ENCODE peak calls at places on chromosomes 11 and 22, in four cellular contexts. One of them, this sample, is unnamed.

GRCh38 chr11:65243773-65244172 is 18.0 kb upstream of the POLA2 start:
- DNase-seq in MCF 10A: no peak
- DNase-seq in stimulated activated effector memory CD8-positive, alpha-beta T cell treated with anti-CD3 and anti-CD28 coated beads, Interleukin-12 subunit alpha, Interleukin-12 subunit beta, amount 100 ng/mL, for 72 hours: no peak
- DNase-seq in GM12891: no peak
- DNase-seq in this sample: no peak

GRCh38 chr11:112318193-112318592 is 57.5 kb upstream of the PLET1 start:
- DNase-seq in GM12891: no peak
- DNase-seq in stimulated activated effector memory CD8-positive, alpha-beta T cell treated with anti-CD3 and anti-CD28 coated beads, Interleukin-12 subunit alpha, Interleukin-12 subunit beta, amount 100 ng/mL, for 72 hours: no peak
- DNase-seq in MCF 10A: peak; percentile 90
- DNase-seq in this sample: no peak

GRCh38 chr11:33449798-33450197 is 192.6 kb downstream of the HIPK3 start:
- DNase-seq in GM12891: no peak
- DNase-seq in MCF 10A: no peak
- DNase-seq in stimulated activated effector memory CD8-positive, alpha-beta T cell treated with anti-CD3 and anti-CD28 coated beads, Interleukin-12 subunit alpha, Interleukin-12 subunit beta, amount 100 ng/mL, for 72 hours: no peak
- DNase-seq in this sample: no peak

GRCh38 chr22:30010789-30011405 is 69.4 kb upstream of the HORMAD2 start:
- DNase-seq in GM12891: no peak
- DNase-seq in stimulated activated effector memory CD8-positive, alpha-beta T cell treated with anti-CD3 and anti-CD28 coated beads, Interleukin-12 subunit alpha, Interleukin-12 subunit beta, amount 100 ng/mL, for 72 hours: no peak
- DNase-seq in MCF 10A: no peak
- DNase-seq in this sample: no peak

GRCh38 chr22:17780116-17780740 is 6.0 kb upstream of the BID start:
- DNase-seq in stimulated activated effector memory CD8-positive, alpha-beta T cell treated with anti-CD3 and anti-CD28 coated beads, Interleukin-12 subunit alpha, Interleukin-12 subunit beta, amount 100 ng/mL, for 72 hours: no peak
- DNase-seq in GM12891: no peak
- DNase-seq in MCF 10A: no peak
- DNase-seq in this sample: no peak

GRCh38 chr22:17131686-17132085 is 10.5 kb upstream of the TMEM121B start:
- DNase-seq in GM12891: no peak
- DNase-seq in stimulated activated effector memory CD8-positive, alpha-beta T cell treated with anti-CD3 and anti-CD28 coated beads, Interleukin-12 subunit alpha, Interleukin-12 subunit beta, amount 100 ng/mL, for 72 hours: no peak
- DNase-seq in MCF 10A: no peak
- DNase-seq in this sample: no peak

GRCh38 chr11:77395460-77396175 is 78.3 kb downstream of the PAK1 start:
- DNase-seq in MCF 10A: no peak
- DNase-seq in stimulated activated effector memory CD8-positive, alpha-beta T cell treated with anti-CD3 and anti-CD28 coated beads, Interleukin-12 subunit alpha, Interleukin-12 subunit beta, amount 100 ng/mL, for 72 hours: no peak
- DNase-seq in GM12891: no peak
- DNase-seq in this sample: no peak

GRCh38 chr11:32334822-32335221 is 100.5 kb downstream of the WT1 start:
- DNase-seq in stimulated activated effector memory CD8-positive, alpha-beta T cell treated with anti-CD3 and anti-CD28 coated beads, Interleukin-12 subunit alpha, Interleukin-12 subunit beta, amount 100 ng/mL, for 72 hours: no peak
- DNase-seq in MCF 10A: no peak
- DNase-seq in GM12891: no peak
- DNase-seq in this sample: no peak

GRCh38 chr11:112617977-112618829 is 343.0 kb upstream of the NCAM1 start:
- DNase-seq in GM12891: no peak
- DNase-seq in MCF 10A: no peak
- DNase-seq in stimulated activated effector memory CD8-positive, alpha-beta T cell treated with anti-CD3 and anti-CD28 coated beads, Interleukin-12 subunit alpha, Interleukin-12 subunit beta, amount 100 ng/mL, for 72 hours: no peak
- DNase-seq in this sample: no peak

GRCh38 chr11:7487360-7487759 is 2.1 kb downstream of the OLFML1 start:
- DNase-seq in GM12891: no peak
- DNase-seq in stimulated activated effector memory CD8-positive, alpha-beta T cell treated with anti-CD3 and anti-CD28 coated beads, Interleukin-12 subunit alpha, Interleukin-12 subunit beta, amount 100 ng/mL, for 72 hours: no peak
- DNase-seq in MCF 10A: no peak
- DNase-seq in this sample: no peak

GRCh38 chr11:65115361-65116082 is 2.0 kb downstream of the ZNHIT2 start:
- DNase-seq in stimulated activated effector memory CD8-positive, alpha-beta T cell treated with anti-CD3 and anti-CD28 coated beads, Interleukin-12 subunit alpha, Interleukin-12 subunit beta, amount 100 ng/mL, for 72 hours: no peak
- DNase-seq in GM12891: no peak
- DNase-seq in MCF 10A: no peak
- DNase-seq in this sample: no peak

GRCh38 chr22:40855104-40855959 is 1.1 kb downstream of the ST13 start:
- DNase-seq in GM12891: no peak
- DNase-seq in stimulated activated effector memory CD8-positive, alpha-beta T cell treated with anti-CD3 and anti-CD28 coated beads, Interleukin-12 subunit alpha, Interleukin-12 subunit beta, amount 100 ng/mL, for 72 hours: no peak
- DNase-seq in MCF 10A: peak; percentile 45
- DNase-seq in this sample: no peak

GRCh38 chr11:95519912-95520311 is 269.7 kb downstream of the FAM76B start:
- DNase-seq in GM12891: no peak
- DNase-seq in stimulated activated effector memory CD8-positive, alpha-beta T cell treated with anti-CD3 and anti-CD28 coated beads, Interleukin-12 subunit alpha, Interleukin-12 subunit beta, amount 100 ng/mL, for 72 hours: no peak
- DNase-seq in MCF 10A: no peak
- DNase-seq in this sample: no peak

GRCh38 chr11:65133724-65134123 is 595 bp downstream of the SYVN1 start:
- DNase-seq in MCF 10A: no peak
- DNase-seq in stimulated activated effector memory CD8-positive, alpha-beta T cell treated with anti-CD3 and anti-CD28 coated beads, Interleukin-12 subunit alpha, Interleukin-12 subunit beta, amount 100 ng/mL, for 72 hours: no peak
- DNase-seq in GM12891: no peak
- DNase-seq in this sample: no peak

GRCh38 chr11:66362481-66363147 is 8.9 kb downstream of the SLC29A2 start:
- DNase-seq in GM12891: no peak
- DNase-seq in stimulated activated effector memory CD8-positive, alpha-beta T cell treated with anti-CD3 and anti-CD28 coated beads, Interleukin-12 subunit alpha, Interleukin-12 subunit beta, amount 100 ng/mL, for 72 hours: no peak
- DNase-seq in MCF 10A: no peak
- DNase-seq in this sample: no peak

GRCh38 chr11:43010042-43010441 is 301.8 kb upstream of the API5 start:
- DNase-seq in GM12891: no peak
- DNase-seq in stimulated activated effector memory CD8-positive, alpha-beta T cell treated with anti-CD3 and anti-CD28 coated beads, Interleukin-12 subunit alpha, Interleukin-12 subunit beta, amount 100 ng/mL, for 72 hours: no peak
- DNase-seq in MCF 10A: no peak
- DNase-seq in this sample: no peak

GRCh38 chr22:21100149-21101032 is 54.6 kb downstream of the LRRC74B start:
- DNase-seq in MCF 10A: no peak
- DNase-seq in stimulated activated effector memory CD8-positive, alpha-beta T cell treated with anti-CD3 and anti-CD28 coated beads, Interleukin-12 subunit alpha, Interleukin-12 subunit beta, amount 100 ng/mL, for 72 hours: no peak
- DNase-seq in GM12891: no peak
- DNase-seq in this sample: no peak

GRCh38 chr11:134739136-134739535 is 327.1 kb upstream of the B3GAT1 start:
- DNase-seq in GM12891: no peak
- DNase-seq in stimulated activated effector memory CD8-positive, alpha-beta T cell treated with anti-CD3 and anti-CD28 coated beads, Interleukin-12 subunit alpha, Interleukin-12 subunit beta, amount 100 ng/mL, for 72 hours: no peak
- DNase-seq in MCF 10A: no peak
- DNase-seq in this sample: no peak

GRCh38 chr11:64224891-64225607 is 937 bp downstream of the TRPT1 start:
- DNase-seq in MCF 10A: no peak
- DNase-seq in GM12891: peak; percentile 30
- DNase-seq in stimulated activated effector memory CD8-positive, alpha-beta T cell treated with anti-CD3 and anti-CD28 coated beads, Interleukin-12 subunit alpha, Interleukin-12 subunit beta, amount 100 ng/mL, for 72 hours: no peak
- DNase-seq in this sample: no peak

GRCh38 chr11:70862093-70862492 is 390.3 kb downstream of the SHANK2 start:
- DNase-seq in GM12891: no peak
- DNase-seq in stimulated activated effector memory CD8-positive, alpha-beta T cell treated with anti-CD3 and anti-CD28 coated beads, Interleukin-12 subunit alpha, Interleukin-12 subunit beta, amount 100 ng/mL, for 72 hours: no peak
- DNase-seq in MCF 10A: no peak
- DNase-seq in this sample: no peak

GRCh38 chr11:78080818-78081495 is 1.3 kb upstream of the NDUFC2 start:
- DNase-seq in GM12891: no peak
- DNase-seq in stimulated activated effector memory CD8-positive, alpha-beta T cell treated with anti-CD3 and anti-CD28 coated beads, Interleukin-12 subunit alpha, Interleukin-12 subunit beta, amount 100 ng/mL, for 72 hours: no peak
- DNase-seq in MCF 10A: no peak
- DNase-seq in this sample: no peak

GRCh38 chr11:64358536-64358906 is 441 bp upstream of the RPS6KA4 start:
- DNase-seq in GM12891: no peak
- DNase-seq in MCF 10A: no peak
- DNase-seq in stimulated activated effector memory CD8-positive, alpha-beta T cell treated with anti-CD3 and anti-CD28 coated beads, Interleukin-12 subunit alpha, Interleukin-12 subunit beta, amount 100 ng/mL, for 72 hours: no peak
- DNase-seq in this sample: no peak

GRCh38 chr11:36102868-36103267 is 159.0 kb downstream of the LDLRAD3 start:
- DNase-seq in MCF 10A: no peak
- DNase-seq in stimulated activated effector memory CD8-positive, alpha-beta T cell treated with anti-CD3 and anti-CD28 coated beads, Interleukin-12 subunit alpha, Interleukin-12 subunit beta, amount 100 ng/mL, for 72 hours: no peak
- DNase-seq in GM12891: no peak
- DNase-seq in this sample: no peak

GRCh38 chr22:30444632-30445437 is 19.3 kb downstream of the MTFP1 start:
- DNase-seq in GM12891: no peak
- DNase-seq in stimulated activated effector memory CD8-positive, alpha-beta T cell treated with anti-CD3 and anti-CD28 coated beads, Interleukin-12 subunit alpha, Interleukin-12 subunit beta, amount 100 ng/mL, for 72 hours: peak; percentile 47
- DNase-seq in MCF 10A: peak; percentile 69
- DNase-seq in this sample: peak; percentile 26

GRCh38 chr11:102449651-102450570 is 2.7 kb downstream of the TMEM123 start:
- DNase-seq in stimulated activated effector memory CD8-positive, alpha-beta T cell treated with anti-CD3 and anti-CD28 coated beads, Interleukin-12 subunit alpha, Interleukin-12 subunit beta, amount 100 ng/mL, for 72 hours: no peak
- DNase-seq in GM12891: no peak
- DNase-seq in MCF 10A: no peak
- DNase-seq in this sample: no peak

This sample was measured in T-helper 9 cell.